ENCODE peak calls at places on chromosomes 4 and X, in nine cellular contexts. One of them, this sample, is unnamed.

GRCh38 chr4:40055873-40056721 is 553 bp upstream of the N4BP2 start:
- DNase-seq in lower leg skin: peak; percentile 92
- DNase-seq in mucosa of gallbladder: peak; percentile 64
- DNase-seq in AG10803: peak; percentile 90
- DNase-seq in occipital lobe: peak; percentile 56
- DNase-seq in NCI-H1436: peak; percentile 59
- DNase-seq in ELF-1: peak; percentile 86
- DNase-seq in immature natural killer cell: peak; percentile 71
- DNase-seq in Peyer's patch: peak; percentile 79
- DNase-seq in this sample: peak; percentile 93

GRCh38 chrX:133531012-133531411 is 115.7 kb upstream of the GPC4 start:
- DNase-seq in NCI-H1436: no peak
- DNase-seq in mucosa of gallbladder: no peak
- DNase-seq in Peyer's patch: no peak
- DNase-seq in immature natural killer cell: no peak
- DNase-seq in ELF-1: no peak
- DNase-seq in lower leg skin: no peak
- DNase-seq in AG10803: no peak
- DNase-seq in occipital lobe: no peak
- DNase-seq in this sample: no peak

GRCh38 chrX:132532955-132533354 is 44.1 kb upstream of the MBNL3 start:
- DNase-seq in lower leg skin: no peak
- DNase-seq in immature natural killer cell: no peak
- DNase-seq in Peyer's patch: no peak
- DNase-seq in ELF-1: no peak
- DNase-seq in NCI-H1436: no peak
- DNase-seq in mucosa of gallbladder: no peak
- DNase-seq in occipital lobe: no peak
- DNase-seq in AG10803: peak; percentile 0
- DNase-seq in this sample: peak; percentile 2

GRCh38 chr4:11618666-11619282 is 190.1 kb upstream of the HS3ST1 start:
- DNase-seq in AG10803: no peak
- DNase-seq in lower leg skin: no peak
- DNase-seq in occipital lobe: no peak
- DNase-seq in NCI-H1436: no peak
- DNase-seq in Peyer's patch: no peak
- DNase-seq in mucosa of gallbladder: peak; percentile 29
- DNase-seq in immature natural killer cell: no peak
- DNase-seq in ELF-1: no peak
- DNase-seq in this sample: no peak

GRCh38 chr4:174553828-174554227 is 31.5 kb upstream of the HPGD start:
- DNase-seq in Peyer's patch: no peak
- DNase-seq in NCI-H1436: no peak
- DNase-seq in occipital lobe: no peak
- DNase-seq in AG10803: peak; percentile 1
- DNase-seq in ELF-1: no peak
- DNase-seq in immature natural killer cell: no peak
- DNase-seq in lower leg skin: no peak
- DNase-seq in mucosa of gallbladder: no peak
- DNase-seq in this sample: peak; percentile 88

GRCh38 chr4:159547645-159548308 is 444.9 kb downstream of the RAPGEF2 start:
- DNase-seq in lower leg skin: no peak
- DNase-seq in Peyer's patch: no peak
- DNase-seq in mucosa of gallbladder: no peak
- DNase-seq in immature natural killer cell: no peak
- DNase-seq in AG10803: peak; percentile 12
- DNase-seq in occipital lobe: no peak
- DNase-seq in NCI-H1436: no peak
- DNase-seq in ELF-1: no peak
- DNase-seq in this sample: peak; percentile 31

GRCh38 chr4:82898322-82899243 is 2.0 kb upstream of the THAP9 start:
- DNase-seq in ELF-1: no peak
- DNase-seq in mucosa of gallbladder: peak; percentile 15
- DNase-seq in lower leg skin: no peak
- DNase-seq in immature natural killer cell: no peak
- DNase-seq in occipital lobe: no peak
- DNase-seq in Peyer's patch: no peak
- DNase-seq in NCI-H1436: no peak
- DNase-seq in AG10803: peak; percentile 94
- DNase-seq in this sample: peak; percentile 95

GRCh38 chr4:185019451-185020292 is 1.4 kb downstream of the HELT start:
- DNase-seq in mucosa of gallbladder: no peak
- DNase-seq in AG10803: no peak
- DNase-seq in occipital lobe: no peak
- DNase-seq in NCI-H1436: no peak
- DNase-seq in ELF-1: peak; percentile 62
- DNase-seq in lower leg skin: no peak
- DNase-seq in immature natural killer cell: no peak
- DNase-seq in Peyer's patch: no peak
- DNase-seq in this sample: no peak

GRCh38 chrX:51876441-51876840 is 17.0 kb upstream of the MAGED1 start:
- DNase-seq in NCI-H1436: no peak
- DNase-seq in occipital lobe: no peak
- DNase-seq in ELF-1: no peak
- DNase-seq in immature natural killer cell: no peak
- DNase-seq in Peyer's patch: no peak
- DNase-seq in mucosa of gallbladder: no peak
- DNase-seq in AG10803: peak; percentile 68
- DNase-seq in lower leg skin: no peak
- DNase-seq in this sample: peak; percentile 60

GRCh38 chr4:145619639-145619996 is 433 bp downstream of the MMAA start:
- DNase-seq in NCI-H1436: peak; percentile 57
- DNase-seq in AG10803: peak; percentile 51
- DNase-seq in mucosa of gallbladder: peak; percentile 73
- DNase-seq in immature natural killer cell: no peak
- DNase-seq in ELF-1: no peak
- DNase-seq in Peyer's patch: peak; percentile 85
- DNase-seq in occipital lobe: no peak
- DNase-seq in lower leg skin: peak; percentile 85
- DNase-seq in this sample: peak; percentile 78

GRCh38 chr4:104334410-104334809 is 160.3 kb downstream of the CXXC4 start:
- DNase-seq in ELF-1: no peak
- DNase-seq in occipital lobe: no peak
- DNase-seq in mucosa of gallbladder: no peak
- DNase-seq in Peyer's patch: no peak
- DNase-seq in AG10803: no peak
- DNase-seq in lower leg skin: no peak
- DNase-seq in immature natural killer cell: no peak
- DNase-seq in NCI-H1436: no peak
- DNase-seq in this sample: no peak

GRCh38 chrX:125132274-125132673 is 187.4 kb upstream of the TEX13C start:
- DNase-seq in Peyer's patch: no peak
- DNase-seq in occipital lobe: no peak
- DNase-seq in NCI-H1436: no peak
- DNase-seq in ELF-1: peak; percentile 4
- DNase-seq in immature natural killer cell: no peak
- DNase-seq in AG10803: no peak
- DNase-seq in lower leg skin: no peak
- DNase-seq in mucosa of gallbladder: no peak
- DNase-seq in this sample: peak; percentile 15

GRCh38 chr4:30722916-30723270 is 2.7 kb downstream of the PCDH7 start:
- DNase-seq in immature natural killer cell: no peak
- DNase-seq in AG10803: no peak
- DNase-seq in ELF-1: no peak
- DNase-seq in Peyer's patch: no peak
- DNase-seq in lower leg skin: no peak
- DNase-seq in occipital lobe: no peak
- DNase-seq in mucosa of gallbladder: peak; percentile 16
- DNase-seq in NCI-H1436: no peak
- DNase-seq in this sample: no peak

GRCh38 chr4:150139297-150139696 is 61.1 kb downstream of the DCLK2 start:
- DNase-seq in mucosa of gallbladder: no peak
- DNase-seq in immature natural killer cell: no peak
- DNase-seq in lower leg skin: no peak
- DNase-seq in AG10803: no peak
- DNase-seq in occipital lobe: no peak
- DNase-seq in Peyer's patch: no peak
- DNase-seq in NCI-H1436: no peak
- DNase-seq in ELF-1: no peak
- DNase-seq in this sample: no peak

GRCh38 chr4:54731552-54731951 is 73.8 kb downstream of the KIT start:
- DNase-seq in ELF-1: no peak
- DNase-seq in lower leg skin: no peak
- DNase-seq in immature natural killer cell: no peak
- DNase-seq in occipital lobe: no peak
- DNase-seq in Peyer's patch: no peak
- DNase-seq in NCI-H1436: no peak
- DNase-seq in AG10803: no peak
- DNase-seq in mucosa of gallbladder: no peak
- DNase-seq in this sample: no peak

GRCh38 chr4:87865960-87866598 is 33.3 kb downstream of the MEPE start:
- DNase-seq in mucosa of gallbladder: peak; percentile 35
- DNase-seq in Peyer's patch: no peak
- DNase-seq in NCI-H1436: no peak
- DNase-seq in lower leg skin: no peak
- DNase-seq in immature natural killer cell: no peak
- DNase-seq in ELF-1: peak; percentile 64
- DNase-seq in occipital lobe: no peak
- DNase-seq in AG10803: peak; percentile 48
- DNase-seq in this sample: peak; percentile 14

GRCh38 chrX:25726539-25726938 is 411.6 kb upstream of the MAGEB18 start:
- DNase-seq in lower leg skin: no peak
- DNase-seq in occipital lobe: no peak
- DNase-seq in AG10803: no peak
- DNase-seq in Peyer's patch: no peak
- DNase-seq in immature natural killer cell: no peak
- DNase-seq in mucosa of gallbladder: no peak
- DNase-seq in ELF-1: peak; percentile 6
- DNase-seq in NCI-H1436: no peak
- DNase-seq in this sample: no peak

This sample was measured in GM23248.